ENCODE peak calls at places on chromosomes 1 and 21, in nine cellular contexts. T is transverse colon, G is ascending aorta, F is body of pancreas, H is A549, X is natural killer cell, B is epithelial cell of esophagus, M is cardiac fibroblast, D is PC-3. Y is an unnamed sample.

GRCh38 chr1:228502522-228502921 is 15.3 kb downstream of the RNF187 start:
- DNase-seq in T (no peak), G (no peak), F (no peak), H (no peak), X (no peak), B (no peak), M (no peak), D (no peak), Y (no peak)

GRCh38 chr1:16922466-16922865 is 735 bp downstream of the CROCC start:
- DNase-seq in T (no peak), G (no peak), F (no peak), H (no peak), X (no peak), B (no peak), M (no peak), D (no peak), Y (peak; percentile 48)

GRCh38 chr1:240239309-240239708 is 147.6 kb downstream of the FMN2 start:
- DNase-seq in T (no peak), G (no peak), F (no peak), H (no peak), X (no peak), B (no peak), M (no peak), D (no peak), Y (no peak)

GRCh38 chr1:41479000-41479807 is 5.3 kb downstream of the EDN2 start:
- DNase-seq in T (no peak), G (no peak), F (no peak), H (no peak), X (no peak), B (no peak), M (peak; percentile 71), D (no peak), Y (peak; percentile 82)

GRCh38 chr1:158607296-158607695 is 2.2 kb downstream of the OR10Z1 start:
- DNase-seq in T (no peak), G (no peak), F (no peak), H (no peak), X (no peak), B (no peak), M (no peak), D (no peak), Y (no peak)

GRCh38 chr1:99992760-99993467 is 23.1 kb downstream of the SLC35A3 start:
- DNase-seq in T (no peak), G (no peak), F (no peak), H (no peak), X (no peak), B (peak; percentile 47), M (peak; percentile 49), D (peak; percentile 17), Y (no peak)

GRCh38 chr1:155324041-155324716 is 3.5 kb downstream of the RUSC1 start:
- DNase-seq in T (peak; percentile 96), G (peak; percentile 88), F (peak; percentile 94), H (peak; percentile 97), X (peak; percentile 79), B (peak; percentile 97), M (peak; percentile 97), D (peak; percentile 98), Y (peak; percentile 98)

GRCh38 chr1:57966751-57967406 is 543.0 kb upstream of the DAB1 start:
- DNase-seq in T (no peak), G (no peak), F (no peak), H (no peak), X (no peak), B (peak; percentile 74), M (no peak), D (no peak), Y (no peak)

GRCh38 chr1:221632072-221632471 is 109.8 kb downstream of the DUSP10 start:
- DNase-seq in T (no peak), G (no peak), F (no peak), H (no peak), X (no peak), B (no peak), M (no peak), D (no peak), Y (no peak)

GRCh38 chr1:208267896-208268295 is 23.7 kb upstream of the PLXNA2 start:
- DNase-seq in T (no peak), G (no peak), F (no peak), H (no peak), X (no peak), B (no peak), M (no peak), D (no peak), Y (no peak)

GRCh38 chr1:29543586-29543985 is 307.3 kb downstream of the PTPRU start:
- DNase-seq in T (no peak), G (no peak), F (no peak), H (no peak), X (peak; percentile 4), B (no peak), M (no peak), D (no peak), Y (peak; percentile 32)

GRCh38 chr1:117605164-117605810 is 561 bp upstream of the TENT5C start:
- DNase-seq in T (no peak), G (no peak), F (peak; percentile 61), H (no peak), X (no peak), B (peak; percentile 6), M (peak; percentile 13), D (peak; percentile 14), Y (no peak)

GRCh38 chr21:40433575-40433974 is 413.4 kb downstream of the DSCAM start:
- DNase-seq in T (no peak), G (no peak), F (no peak), H (no peak), X (no peak), B (peak; percentile 21), M (no peak), D (no peak), Y (no peak)

GRCh38 chr1:226201029-226201593 is 14.6 kb upstream of the ACBD3 start:
- DNase-seq in T (peak; percentile 20), G (no peak), F (no peak), H (peak; percentile 21), X (no peak), B (peak; percentile 31), M (peak; percentile 49), D (peak; percentile 56), Y (no peak)

GRCh38 chr1:177164380-177165068 is at the start of gene ASTN1:
- DNase-seq in T (no peak), G (no peak), F (no peak), H (no peak), X (no peak), B (no peak), M (no peak), D (no peak), Y (no peak)

GRCh38 chr1:45877264-45877663 is 73.9 kb downstream of the MAST2 start:
- DNase-seq in T (no peak), G (no peak), F (no peak), H (no peak), X (no peak), B (no peak), M (no peak), D (no peak), Y (no peak)

GRCh38 chr1:91736999-91737615 is 148.8 kb downstream of the TGFBR3 start:
- DNase-seq in T (peak; percentile 16), G (no peak), F (no peak), H (peak; percentile 86), X (no peak), B (peak; percentile 91), M (peak; percentile 92), D (peak; percentile 96), Y (no peak)

DNA sequence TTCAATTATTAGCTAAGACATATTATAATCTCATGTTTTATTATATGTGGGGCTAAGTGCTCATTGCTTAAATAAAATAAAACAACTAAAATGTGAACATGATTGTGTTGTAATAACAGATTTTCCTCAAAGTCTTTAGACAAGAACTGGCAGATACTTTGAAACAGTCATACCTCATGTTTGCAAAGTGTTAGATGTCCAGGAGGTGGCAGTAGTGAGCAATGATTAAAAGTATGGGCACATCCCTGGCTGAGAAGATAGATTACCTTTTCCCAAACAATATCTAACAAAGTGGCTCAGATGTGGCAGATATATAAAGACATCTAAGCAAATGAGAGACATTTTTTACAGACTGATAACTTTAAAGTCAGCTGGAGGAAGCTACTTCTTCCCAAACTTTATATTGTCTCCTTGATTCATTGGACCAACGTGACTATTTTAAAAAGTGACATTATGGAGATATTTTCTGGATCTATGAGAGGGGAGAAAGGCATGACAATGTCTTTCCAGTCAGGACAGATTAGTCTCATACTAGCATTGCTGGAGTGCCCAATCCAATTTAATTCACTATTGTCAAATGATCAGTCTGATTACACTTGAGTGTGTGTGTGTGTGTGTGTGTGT is 269.8 kb downstream of the S1PR1 start:
- DNase-seq in T (peak; percentile 13), G (no peak), F (peak; percentile 28), H (peak; percentile 35), X (no peak), B (peak; percentile 63), M (peak; percentile 61), D (peak; percentile 68), Y (no peak)
- TF ChIP-seq CTCF in T (peak; percentile 57), G (no peak), F (peak; percentile 75), H (peak; percentile 45), X (peak; percentile 91), B (peak; percentile 74), M (peak; percentile 71), D (peak; percentile 84), Y (peak; percentile 84)

DNA sequence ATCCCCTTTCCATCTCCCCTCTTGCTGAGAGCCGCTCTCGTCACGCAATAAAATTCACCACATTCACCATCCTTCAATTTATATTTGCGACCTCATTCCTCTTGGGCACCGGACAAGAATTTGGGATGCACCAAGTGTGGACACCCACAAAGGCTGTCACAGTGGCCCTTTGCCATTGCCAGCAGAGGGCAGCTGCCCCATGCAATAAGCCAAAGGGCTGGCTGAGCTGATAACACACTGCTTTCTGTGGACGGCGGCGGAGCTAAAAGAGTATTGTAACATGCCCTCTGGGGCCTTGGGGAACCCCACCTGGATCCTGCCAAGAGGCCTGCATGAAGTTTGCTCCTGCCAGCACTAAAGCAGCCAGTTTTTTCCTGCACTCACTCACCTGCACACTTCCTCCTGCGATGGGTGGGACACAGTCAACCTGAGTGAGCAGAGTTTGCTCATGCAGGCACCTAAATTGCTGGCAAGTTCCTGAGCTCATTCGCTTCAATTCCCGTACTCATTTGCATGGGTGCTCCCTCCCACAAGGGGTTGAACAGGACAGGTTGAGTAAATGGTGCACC is 792.3 kb upstream of the ADAMTS5 start:
- DNase-seq in T (peak; percentile 47), G (no peak), F (peak; percentile 49), H (no peak), X (no peak), B (peak; percentile 29), M (peak; percentile 24), D (peak; percentile 39), Y (no peak)
- TF ChIP-seq CTCF in T (peak; percentile 16), G (no peak), F (peak; percentile 42), H (no peak), X (no peak), B (peak; percentile 60), M (peak; percentile 58), D (peak; percentile 64), Y (peak; percentile 65)

GRCh38 chr1:180590889-180591288 is 32.1 kb downstream of the OVAAL start:
- DNase-seq in T (no peak), G (no peak), F (no peak), H (no peak), X (no peak), B (no peak), M (no peak), D (no peak), Y (no peak)
- TF ChIP-seq CTCF in T (no peak), G (no peak), F (no peak), H (no peak), X (no peak), B (no peak), M (no peak), D (no peak), Y (no peak)

GRCh38 chr21:45013271-45013841 is 61.0 kb upstream of the ADARB1 start:
- DNase-seq in T (no peak), G (peak; percentile 7), F (no peak), H (no peak), X (no peak), B (no peak), M (no peak), D (no peak), Y (peak; percentile 76)
- TF ChIP-seq CTCF in T (no peak), G (no peak), F (no peak), H (no peak), X (no peak), B (no peak), M (peak; percentile 11), D (no peak), Y (no peak)

GRCh38 chr1:33624991-33625870 is 152.8 kb downstream of the ZSCAN20 start:
- DNase-seq in T (no peak), G (no peak), F (no peak), H (no peak), X (no peak), B (no peak), M (no peak), D (no peak), Y (no peak)
- TF ChIP-seq CTCF in T (no peak), G (no peak), F (no peak), H (no peak), X (peak; percentile 13), B (no peak), M (no peak), D (peak; percentile 60), Y (peak; percentile 48)